ENCODE peak calls at places on chromosomes 4 and X, in five cellular contexts. One of them, this sample, is unnamed.

GRCh38 chrX:117969337-117969736 is 147.3 kb downstream of the KLHL13 start:
- DNase-seq in Panc1: no peak
- DNase-seq in T-cell: no peak
- DNase-seq in coronary artery: no peak
- DNase-seq in cardiac fibroblast: no peak
- DNase-seq in this sample: no peak

GRCh38 chr4:174214102-174214878 is 69.2 kb downstream of the FBXO8 start:
- DNase-seq in coronary artery: no peak
- DNase-seq in Panc1: no peak
- DNase-seq in T-cell: no peak
- DNase-seq in cardiac fibroblast: no peak
- DNase-seq in this sample: no peak

GRCh38 chrX:98956014-98956413 is 1454.1 kb downstream of the PCDH19 start:
- DNase-seq in Panc1: no peak
- DNase-seq in T-cell: no peak
- DNase-seq in coronary artery: no peak
- DNase-seq in cardiac fibroblast: no peak
- DNase-seq in this sample: no peak

GRCh38 chrX:115311139-115311538 is 21.6 kb downstream of the LUZP4 start:
- DNase-seq in cardiac fibroblast: no peak
- DNase-seq in T-cell: no peak
- DNase-seq in coronary artery: no peak
- DNase-seq in Panc1: no peak
- DNase-seq in this sample: no peak

GRCh38 chrX:2699959-2700358 is 8.9 kb downstream of the CD99 start:
- DNase-seq in T-cell: no peak
- DNase-seq in coronary artery: no peak
- DNase-seq in Panc1: no peak
- DNase-seq in cardiac fibroblast: no peak
- DNase-seq in this sample: no peak

GRCh38 chr4:11698846-11699590 is 270.3 kb upstream of the HS3ST1 start:
- DNase-seq in Panc1: no peak
- DNase-seq in cardiac fibroblast: peak; percentile 35
- DNase-seq in coronary artery: no peak
- DNase-seq in T-cell: no peak
- DNase-seq in this sample: no peak

GRCh38 chrX:100731441-100732281 is at the start of gene SYTL4:
- DNase-seq in coronary artery: no peak
- DNase-seq in T-cell: no peak
- DNase-seq in cardiac fibroblast: peak; percentile 11
- DNase-seq in Panc1: no peak
- DNase-seq in this sample: no peak

GRCh38 chr4:184860018-184860530 is 34.3 kb upstream of the ACSL1 start:
- DNase-seq in cardiac fibroblast: peak; percentile 13
- DNase-seq in Panc1: no peak
- DNase-seq in T-cell: no peak
- DNase-seq in coronary artery: no peak
- DNase-seq in this sample: peak; percentile 65

This sample was measured in osteocyte.